ENCODE peak calls at places on chromosomes 12 and 14, in five cellular contexts. G is SW480; F is stimulated activated CD4-positive, alpha-beta T cell treated with anti-CD3 and anti-CD28 coated beads, Interleukin-12 subunit alpha, Interleukin-12 subunit beta, amount 100 ng/mL, for 24 hours; Q is Calu3; Y is activated CD4-positive, alpha-beta T cell treated with anti-CD3 and anti-CD28 coated beads, Interleukin-2, amount 50 U/mL, for 1 hour. W is an unnamed sample.

GRCh38 chr14:95138876-95139275 is 18.5 kb downstream of the DICER1 start:
- DNase-seq in G (no peak), F (no peak), Q (no peak), Y (no peak), W (no peak)

GRCh38 chr12:20624718-20625117 is 70.4 kb upstream of the SLCO1C1 start:
- DNase-seq in G (peak), F (no peak), Q (peak), Y (no peak), W (no peak)

GRCh38 chr12:82694970-82695369 is 8.3 kb downstream of the TMTC2 start:
- DNase-seq in G (no peak), F (no peak), Q (no peak), Y (no peak), W (no peak)

GRCh38 chr14:53902307-53902706 is 54.3 kb downstream of the BMP4 start:
- DNase-seq in G (peak), F (no peak), Q (no peak), Y (no peak), W (no peak)

GRCh38 chr12:112413846-112414625 is 4.6 kb upstream of the RPL6 start:
- DNase-seq in G (no peak), F (no peak), Q (no peak), Y (no peak), W (no peak)

GRCh38 chr12:84696281-84696680 is 216.3 kb downstream of the SLC6A15 start:
- DNase-seq in G (no peak), F (no peak), Q (no peak), Y (no peak), W (no peak)

GRCh38 chr14:21087294-21088091 is 11.0 kb downstream of the ZNF219 start:
- DNase-seq in G (no peak), F (no peak), Q (no peak), Y (peak), W (peak)

GRCh38 chr14:55532645-55533309 is 47.2 kb upstream of the KTN1 start:
- DNase-seq in G (no peak), F (no peak), Q (no peak), Y (no peak), W (no peak)

GRCh38 chr12:4421590-4422031 is 24.0 kb downstream of the FGF6 start:
- DNase-seq in G (peak), F (no peak), Q (peak), Y (peak), W (peak)

GRCh38 chr14:64770751-64771150 is 66.5 kb downstream of the PLEKHG3 start:
- DNase-seq in G (no peak), F (no peak), Q (no peak), Y (no peak), W (no peak)